ENCODE peak calls at places on chromosomes 5 and 9, in seven cellular contexts. One of them, this sample, is unnamed.
A peak's percentile ranks its signal among the peaks of the same experiment; 100 is the strongest.

GRCh38 chr5:74851684-74852353 is 14.4 kb downstream of the FAM169A start:
- DNase-seq in Peyer's patch: no peak
- DNase-seq in HL-60: no peak
- DNase-seq in osteocyte: no peak
- DNase-seq in stimulated activated CD4-positive, alpha-beta T cell treated with anti-CD3 and anti-CD28 coated beads, Interleukin-1b, Interleukin-23, amount 100 ng/mL, for 24 hours: no peak
- DNase-seq in OCI-LY7: no peak
- DNase-seq in aorta: no peak
- DNase-seq in this sample: no peak

GRCh38 chr9:17772223-17772622 is 193.4 kb downstream of the SH3GL2 start:
- DNase-seq in Peyer's patch: no peak
- DNase-seq in HL-60: no peak
- DNase-seq in osteocyte: no peak
- DNase-seq in stimulated activated CD4-positive, alpha-beta T cell treated with anti-CD3 and anti-CD28 coated beads, Interleukin-1b, Interleukin-23, amount 100 ng/mL, for 24 hours: no peak
- DNase-seq in OCI-LY7: no peak
- DNase-seq in aorta: no peak
- DNase-seq in this sample: no peak

GRCh38 chr9:74044844-74045243 is 452.3 kb upstream of the RORB start:
- DNase-seq in Peyer's patch: no peak
- DNase-seq in HL-60: no peak
- DNase-seq in osteocyte: no peak
- DNase-seq in stimulated activated CD4-positive, alpha-beta T cell treated with anti-CD3 and anti-CD28 coated beads, Interleukin-1b, Interleukin-23, amount 100 ng/mL, for 24 hours: no peak
- DNase-seq in OCI-LY7: no peak
- DNase-seq in aorta: no peak
- DNase-seq in this sample: no peak

GRCh38 chr9:120926397-120926928 is at the start of gene TRAF1:
- DNase-seq in Peyer's patch: peak; percentile 61
- DNase-seq in HL-60: peak; percentile 91
- DNase-seq in osteocyte: no peak
- DNase-seq in stimulated activated CD4-positive, alpha-beta T cell treated with anti-CD3 and anti-CD28 coated beads, Interleukin-1b, Interleukin-23, amount 100 ng/mL, for 24 hours: no peak
- DNase-seq in OCI-LY7: peak; percentile 65
- DNase-seq in aorta: no peak
- DNase-seq in this sample: no peak

GRCh38 chr9:121298689-121299112 is 30.7 kb downstream of the GSN start:
- DNase-seq in Peyer's patch: no peak
- DNase-seq in HL-60: no peak
- DNase-seq in osteocyte: no peak
- DNase-seq in stimulated activated CD4-positive, alpha-beta T cell treated with anti-CD3 and anti-CD28 coated beads, Interleukin-1b, Interleukin-23, amount 100 ng/mL, for 24 hours: no peak
- DNase-seq in OCI-LY7: no peak
- DNase-seq in aorta: no peak
- DNase-seq in this sample: no peak

GRCh38 chr5:136143763-136144162 is 11.1 kb downstream of the SMAD5 start:
- DNase-seq in Peyer's patch: no peak
- DNase-seq in HL-60: no peak
- DNase-seq in osteocyte: no peak
- DNase-seq in stimulated activated CD4-positive, alpha-beta T cell treated with anti-CD3 and anti-CD28 coated beads, Interleukin-1b, Interleukin-23, amount 100 ng/mL, for 24 hours: no peak
- DNase-seq in OCI-LY7: no peak
- DNase-seq in aorta: no peak
- DNase-seq in this sample: no peak

GRCh38 chr5:119036101-119036762 is 34.7 kb upstream of the DMXL1 start:
- DNase-seq in Peyer's patch: no peak
- DNase-seq in HL-60: no peak
- DNase-seq in osteocyte: no peak
- DNase-seq in stimulated activated CD4-positive, alpha-beta T cell treated with anti-CD3 and anti-CD28 coated beads, Interleukin-1b, Interleukin-23, amount 100 ng/mL, for 24 hours: no peak
- DNase-seq in OCI-LY7: no peak
- DNase-seq in aorta: no peak
- DNase-seq in this sample: no peak

GRCh38 chr5:136364307-136364706 is 1.0 kb downstream of the TRPC7 start:
- DNase-seq in Peyer's patch: no peak
- DNase-seq in HL-60: no peak
- DNase-seq in osteocyte: no peak
- DNase-seq in stimulated activated CD4-positive, alpha-beta T cell treated with anti-CD3 and anti-CD28 coated beads, Interleukin-1b, Interleukin-23, amount 100 ng/mL, for 24 hours: no peak
- DNase-seq in OCI-LY7: peak; percentile 3
- DNase-seq in aorta: no peak
- DNase-seq in this sample: no peak

GRCh38 chr5:167671176-167671575 is 620.3 kb upstream of the WWC1 start:
- DNase-seq in Peyer's patch: no peak
- DNase-seq in HL-60: no peak
- DNase-seq in osteocyte: no peak
- DNase-seq in stimulated activated CD4-positive, alpha-beta T cell treated with anti-CD3 and anti-CD28 coated beads, Interleukin-1b, Interleukin-23, amount 100 ng/mL, for 24 hours: no peak
- DNase-seq in OCI-LY7: no peak
- DNase-seq in aorta: no peak
- DNase-seq in this sample: no peak

GRCh38 chr5:66945389-66946349 is 250.9 kb downstream of the CD180 start:
- DNase-seq in Peyer's patch: no peak
- DNase-seq in HL-60: no peak
- DNase-seq in osteocyte: no peak
- DNase-seq in stimulated activated CD4-positive, alpha-beta T cell treated with anti-CD3 and anti-CD28 coated beads, Interleukin-1b, Interleukin-23, amount 100 ng/mL, for 24 hours: peak; percentile 7
- DNase-seq in OCI-LY7: no peak
- DNase-seq in aorta: no peak
- DNase-seq in this sample: no peak

GRCh38 chr5:307306-307705 is 14.2 kb upstream of the AHRR start:
- DNase-seq in Peyer's patch: no peak
- DNase-seq in HL-60: no peak
- DNase-seq in osteocyte: no peak
- DNase-seq in stimulated activated CD4-positive, alpha-beta T cell treated with anti-CD3 and anti-CD28 coated beads, Interleukin-1b, Interleukin-23, amount 100 ng/mL, for 24 hours: no peak
- DNase-seq in OCI-LY7: no peak
- DNase-seq in aorta: no peak
- DNase-seq in this sample: no peak

GRCh38 chr5:150209020-150209635 is 19.3 kb downstream of the SLC6A7 start:
- DNase-seq in Peyer's patch: peak; percentile 17
- DNase-seq in HL-60: peak; percentile 30
- DNase-seq in osteocyte: no peak
- DNase-seq in stimulated activated CD4-positive, alpha-beta T cell treated with anti-CD3 and anti-CD28 coated beads, Interleukin-1b, Interleukin-23, amount 100 ng/mL, for 24 hours: no peak
- DNase-seq in OCI-LY7: no peak
- DNase-seq in aorta: peak; percentile 73
- DNase-seq in this sample: peak; percentile 25

GRCh38 chr5:14743601-14744295 is 79.2 kb downstream of the OTULIN start:
- DNase-seq in Peyer's patch: no peak
- DNase-seq in HL-60: no peak
- DNase-seq in osteocyte: no peak
- DNase-seq in stimulated activated CD4-positive, alpha-beta T cell treated with anti-CD3 and anti-CD28 coated beads, Interleukin-1b, Interleukin-23, amount 100 ng/mL, for 24 hours: no peak
- DNase-seq in OCI-LY7: no peak
- DNase-seq in aorta: no peak
- DNase-seq in this sample: no peak